ENCODE peak calls at places on chromosomes 11 and 22, in four cellular contexts. Q, E, P and B are unnamed samples.

GRCh38 chr22:48884292-48884691 is 943.4 kb downstream of the BRD1 start:
- DNase-seq in P (no peak), E (no peak), Q (no peak), B (no peak)

GRCh38 chr22:23073506-23074229 is 3.3 kb downstream of the GNAZ start:
- DNase-seq in E (no peak), P (no peak), Q (no peak), B (no peak)

GRCh38 chr11:103892603-103893002 is 143.8 kb upstream of the DDI1 start:
- DNase-seq in P (no peak), E (no peak), Q (peak; percentile 80), B (no peak)

GRCh38 chr22:45426387-45426786 is 12.9 kb downstream of the RIBC2 start:
- DNase-seq in P (no peak), E (no peak), Q (no peak), B (no peak)

GRCh38 chr11:17954395-17955252 is 58.2 kb downstream of the SERGEF start:
- DNase-seq in Q (peak; percentile 49), P (no peak), E (no peak), B (no peak)

GRCh38 chr11:20055312-20055711 is 105.0 kb downstream of the DBX1 start:
- DNase-seq in Q (no peak), P (no peak), E (no peak), B (no peak)

GRCh38 chr22:23053051-23053707 is 17.1 kb upstream of the GNAZ start:
- DNase-seq in P (no peak), E (no peak), Q (no peak), B (no peak)

GRCh38 chr11:27625347-27625912 is 74.8 kb downstream of the BDNF start:
- DNase-seq in E (peak; percentile 23), P (no peak), Q (no peak), B (no peak)

GRCh38 chr11:133934599-133935550 is 21.9 kb downstream of the IGSF9B start:
- DNase-seq in Q (peak; percentile 81), E (no peak), P (no peak), B (peak; percentile 91)

GRCh38 chr11:19604679-19605375 is 107.8 kb upstream of the NAV2 start:
- DNase-seq in E (no peak), P (no peak), Q (no peak), B (no peak)

GRCh38 chr22:40890881-40891280 is 29.0 kb upstream of the DNAJB7 start:
- DNase-seq in E (no peak), Q (peak; percentile 19), P (no peak), B (no peak)

GRCh38 chr11:75773595-75774353 is 5.2 kb downstream of the DGAT2 start:
- DNase-seq in P (peak; percentile 86), Q (no peak), E (no peak), B (no peak)

GRCh38 chr11:126403039-126403438 is 47.6 kb downstream of the ST3GAL4 start:
- DNase-seq in E (peak; percentile 54), Q (no peak), P (no peak), B (no peak)

GRCh38 chr11:16876053-16876752 is 137.8 kb downstream of the C11orf58 start:
- DNase-seq in Q (no peak), E (no peak), P (no peak), B (no peak)

GRCh38 chr11:31687256-31687655 is 123.9 kb downstream of the PAX6 start:
- DNase-seq in Q (peak; percentile 36), E (no peak), P (no peak), B (no peak)
- TF ChIP-seq EZH2phosphoT487 in Q (no peak), E (no peak), P (no peak), B (no peak)

GRCh38 chr22:26566994-26567393 is 22.9 kb downstream of the TPST2 start:
- DNase-seq in Q (no peak), E (peak; percentile 44), P (no peak), B (no peak)

GRCh38 chr22:26564672-26565071 is 25.3 kb downstream of the TPST2 start:
- DNase-seq in Q (no peak), P (no peak), E (no peak), B (no peak)

GRCh38 chr22:26565181-26565580 is 24.8 kb downstream of the TPST2 start:
- DNase-seq in E (no peak), Q (no peak), P (no peak), B (no peak)

GRCh38 chr22:26564181-26564580 is 25.8 kb downstream of the TPST2 start:
- DNase-seq in Q (no peak), P (no peak), E (no peak), B (no peak)

GRCh38 chr22:26565889-26566288 is 24.0 kb downstream of the TPST2 start:
- DNase-seq in Q (no peak), P (no peak), E (no peak), B (no peak)
- TF ChIP-seq EZH2phosphoT487 in Q (no peak), P (no peak), E (no peak), B (no peak)

DNA sequence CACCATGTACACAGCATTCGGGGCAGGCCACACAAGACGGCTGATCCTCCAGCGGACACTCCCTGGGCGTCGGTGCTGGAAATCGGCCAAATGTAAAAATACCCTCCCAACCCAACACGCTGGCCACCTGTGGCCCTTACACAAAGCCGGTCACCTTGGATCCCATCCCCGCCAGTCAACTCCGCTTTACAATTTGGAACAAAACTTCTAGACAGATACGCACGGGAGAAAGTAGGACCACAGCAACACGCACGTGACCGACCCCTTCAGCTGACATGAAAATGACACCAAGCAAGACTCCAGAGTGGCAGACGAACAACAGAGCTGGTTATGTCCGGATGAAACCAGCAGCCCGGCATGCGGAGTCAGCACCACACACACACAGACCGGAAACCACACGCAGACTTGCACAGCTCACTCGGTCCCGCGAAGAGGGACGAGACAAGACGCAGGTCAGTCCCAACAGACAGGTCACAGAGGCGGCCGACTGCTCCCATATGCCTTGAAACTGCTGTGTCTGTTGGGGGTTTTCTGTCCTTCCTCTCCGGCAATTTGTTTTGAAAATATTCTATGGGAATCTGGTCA is 366.6 kb downstream of the SHANK2 start:
- DNase-seq in P (no peak), E (no peak), Q (peak; percentile 17), B (no peak)
- TF ChIP-seq EZH2phosphoT487 in P (no peak), E (no peak), Q (no peak), B (no peak)

GRCh38 chr11:112958670-112959069 is 2.5 kb upstream of the NCAM1 start:
- DNase-seq in Q (peak; percentile 68), E (no peak), P (no peak), B (no peak)
- TF ChIP-seq EZH2phosphoT487 in Q (no peak), E (no peak), P (no peak), B (no peak)

GRCh38 chr11:58861533-58861932 is 17.0 kb upstream of the GLYATL2 start:
- DNase-seq in P (no peak), E (no peak), Q (no peak), B (no peak)
- TF ChIP-seq EZH2phosphoT487 in P (no peak), E (no peak), Q (no peak), B (no peak)

DNA sequence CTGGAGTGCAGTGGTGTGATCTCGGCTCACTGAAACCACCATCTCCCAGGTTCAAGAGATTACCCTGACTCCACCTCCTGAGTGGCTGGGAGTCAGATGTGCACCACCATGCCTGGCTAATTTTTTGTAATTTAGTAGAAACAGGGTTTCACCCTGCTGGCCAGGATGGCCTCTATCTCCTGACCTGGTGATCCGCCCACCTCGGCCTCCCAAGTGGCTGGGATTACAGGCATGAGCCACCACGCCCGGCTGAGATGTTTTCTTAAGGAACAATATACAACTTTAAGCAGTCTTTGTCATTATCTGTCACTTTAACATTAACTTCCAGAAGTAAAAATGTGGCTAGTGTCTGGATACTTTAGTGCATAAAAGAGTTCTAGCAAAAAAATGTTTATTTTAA is 272.6 kb upstream of the FAT3 start:
- DNase-seq in P (no peak), E (no peak), Q (no peak), B (no peak)
- TF ChIP-seq EZH2phosphoT487 in P (no peak), E (no peak), Q (no peak), B (no peak)

DNA sequence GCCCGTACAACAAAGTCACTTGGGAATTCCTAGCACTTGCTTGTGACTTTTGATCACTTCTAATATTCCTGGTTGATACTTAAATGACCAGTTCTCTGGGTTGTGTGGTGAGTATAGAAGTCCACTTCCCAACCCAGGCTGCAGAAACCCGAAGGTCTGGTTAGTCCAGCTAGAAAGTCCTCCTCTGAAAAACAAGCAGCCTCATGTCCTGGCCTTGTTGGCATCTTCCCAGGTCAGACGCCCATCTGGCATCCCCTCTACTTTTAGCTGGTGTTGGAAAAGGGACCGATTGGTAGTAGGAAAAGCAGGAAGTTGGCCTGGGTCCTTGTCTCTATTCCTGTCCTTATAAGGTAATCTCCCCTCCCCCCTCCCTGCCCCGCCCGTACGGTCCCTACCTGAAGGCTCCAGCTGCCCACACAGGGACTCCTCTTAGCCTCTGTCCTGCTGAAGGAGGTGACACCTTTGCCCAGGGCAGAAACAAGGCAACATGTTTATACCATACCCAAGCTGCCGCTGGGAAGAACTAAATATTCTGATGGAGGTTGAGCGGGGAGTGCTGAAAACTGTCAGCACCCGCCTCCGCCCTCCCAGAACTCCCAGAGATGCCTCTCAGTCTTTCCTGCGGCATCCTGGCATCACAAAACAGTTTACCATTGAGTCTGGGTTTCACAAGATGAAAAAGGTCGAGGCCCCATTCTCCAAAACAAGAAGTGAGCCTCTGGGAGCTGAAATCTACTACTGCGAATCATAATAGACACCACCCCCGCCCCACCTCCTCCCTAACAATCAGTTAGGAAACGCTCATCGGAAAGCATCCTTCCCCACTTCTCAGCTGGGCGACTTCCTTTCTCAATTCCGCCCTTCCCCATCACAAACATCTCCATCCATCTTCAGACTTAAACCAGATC is 1.3 kb downstream of the SUN2 start:
- DNase-seq in E (peak; percentile 84), P (peak; percentile 57), Q (peak; percentile 67), B (no peak)
- TF ChIP-seq EZH2phosphoT487 in E (no peak), P (no peak), Q (no peak), B (no peak)

DNA sequence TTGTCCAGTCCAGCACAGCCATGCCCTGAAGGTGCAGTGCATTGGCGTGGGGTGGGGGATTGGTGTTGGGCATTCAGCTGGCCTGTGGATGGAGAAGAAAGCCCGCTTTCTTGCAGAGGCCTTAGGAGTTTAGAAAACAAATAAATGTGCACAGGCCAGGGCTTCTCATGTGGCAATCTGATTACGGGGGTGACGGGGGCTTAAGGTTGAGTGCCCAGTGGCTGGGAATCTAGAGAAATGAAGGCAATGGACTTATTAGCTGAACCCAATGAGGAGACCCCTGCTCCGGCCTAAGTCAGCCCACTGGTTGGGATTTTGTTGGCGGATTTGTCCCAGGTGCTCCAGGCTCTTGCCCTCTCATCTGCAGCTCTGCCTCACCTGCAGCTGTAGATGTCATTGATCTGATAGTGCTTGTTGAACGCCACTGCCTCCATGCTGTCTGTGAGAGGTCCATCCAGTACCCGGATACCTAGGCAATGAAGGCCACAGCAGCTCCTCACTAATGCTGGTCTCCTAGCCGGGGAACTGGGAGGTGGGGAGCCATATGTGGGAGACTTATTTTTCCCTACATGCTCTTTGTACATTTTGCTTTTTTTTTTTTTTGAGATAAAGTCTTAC is 6.2 kb downstream of the PCSK7 start:
- DNase-seq in Q (no peak), E (no peak), P (no peak), B (no peak)
- TF ChIP-seq EZH2phosphoT487 in Q (no peak), E (no peak), P (no peak), B (no peak)